ENCODE peak calls at places on chromosomes 3 and 15, in nine cellular contexts. E is central memory CD4-positive, alpha-beta T cell; W is stimulated activated CD8-positive, alpha-beta memory T cell treated with anti-CD3 and anti-CD28 coated beads, Interleukin-15, amount 100 ng/mL, for 48 hours; I is left cardiac atrium; V is Peyer's patch; A is erythroblast; F is NCI-H774; C is T-helper 1 cell; H is HFFc6. U is an unnamed sample.
A peak's percentile ranks its signal among the peaks of the same experiment; 100 is the strongest.

GRCh38 chr15:50452927-50453326 is 28.7 kb downstream of the USP8 start:
- DNase-seq in E (no peak), W (no peak), I (no peak), V (no peak), A (no peak), F (no peak), C (no peak), H (no peak), U (no peak)

GRCh38 chr3:52507359-52507758 is 12.2 kb downstream of the STAB1 start:
- DNase-seq in E (no peak), W (no peak), I (no peak), V (no peak), A (no peak), F (no peak), C (no peak), H (peak; percentile 75), U (no peak)

GRCh38 chr15:59186501-59186900 is 20.1 kb upstream of the LDHAL6B start:
- DNase-seq in E (no peak), W (no peak), I (no peak), V (no peak), A (no peak), F (no peak), C (no peak), H (peak; percentile 34), U (no peak)

GRCh38 chr15:98996169-98996568 is 11.4 kb downstream of the PGPEP1L start:
- DNase-seq in E (no peak), W (no peak), I (no peak), V (no peak), A (no peak), F (no peak), C (no peak), H (no peak), U (no peak)

GRCh38 chr3:126676919-126677705 is 22.2 kb upstream of the TXNRD3 start:
- DNase-seq in E (no peak), W (no peak), I (no peak), V (no peak), A (no peak), F (no peak), C (no peak), H (peak; percentile 68), U (no peak)

GRCh38 chr3:59056706-59057105 is 6.9 kb upstream of the CFAP20DC start:
- DNase-seq in E (no peak), W (no peak), I (no peak), V (no peak), A (no peak), F (no peak), C (no peak), H (peak; percentile 33), U (no peak)

GRCh38 chr3:28485164-28485563 is 136.5 kb upstream of the AZI2 start:
- DNase-seq in E (no peak), W (no peak), I (no peak), V (no peak), A (no peak), F (no peak), C (no peak), H (no peak), U (no peak)

GRCh38 chr3:196012481-196012880 is 69.4 kb downstream of the TFRC start:
- DNase-seq in E (no peak), W (no peak), I (no peak), V (no peak), A (no peak), F (no peak), C (no peak), H (peak; percentile 15), U (no peak)

GRCh38 chr15:58275785-58276184 is 137.6 kb downstream of the AQP9 start:
- DNase-seq in E (no peak), W (no peak), I (no peak), V (no peak), A (no peak), F (no peak), C (no peak), H (no peak), U (no peak)

GRCh38 chr15:31341036-31341435 is 14.4 kb downstream of the KLF13 start:
- DNase-seq in E (no peak), W (no peak), I (no peak), V (no peak), A (no peak), F (no peak), C (no peak), H (no peak), U (no peak)

GRCh38 chr3:64143399-64144130 is 81.7 kb downstream of the PRICKLE2 start:
- DNase-seq in E (no peak), W (no peak), I (no peak), V (no peak), A (no peak), F (no peak), C (no peak), H (peak; percentile 83), U (no peak)

GRCh38 chr3:134598813-134599563 is 51.8 kb downstream of the KY start:
- DNase-seq in E (no peak), W (no peak), I (no peak), V (no peak), A (no peak), F (no peak), C (no peak), H (no peak), U (no peak)

GRCh38 chr3:184230081-184230602 is 757 bp downstream of the VWA5B2 start:
- DNase-seq in E (no peak), W (no peak), I (no peak), V (no peak), A (peak; percentile 58), F (peak; percentile 47), C (no peak), H (no peak), U (no peak)

GRCh38 chr15:90617668-90618097 is 88.0 kb downstream of the CRTC3 start:
- DNase-seq in E (no peak), W (no peak), I (no peak), V (no peak), A (peak; percentile 50), F (no peak), C (no peak), H (no peak), U (no peak)

GRCh38 chr15:34951993-34952392 is 17.5 kb downstream of the AQR start:
- DNase-seq in E (no peak), W (no peak), I (no peak), V (no peak), A (no peak), F (no peak), C (no peak), H (peak; percentile 13), U (no peak)

GRCh38 chr15:43769584-43770228 is 7.1 kb downstream of the ELL3 start:
- DNase-seq in E (peak; percentile 48), W (no peak), I (peak; percentile 59), V (peak; percentile 72), A (peak; percentile 82), F (peak; percentile 9), C (peak; percentile 57), H (peak; percentile 49), U (no peak)

GRCh38 chr3:127304121-127304744 is 16.4 kb upstream of the PRR20G start:
- DNase-seq in E (no peak), W (no peak), I (no peak), V (no peak), A (no peak), F (peak; percentile 90), C (no peak), H (no peak), U (no peak)

GRCh38 chr3:127032296-127032990 is 49.5 kb downstream of the PLXNA1 start:
- DNase-seq in E (no peak), W (no peak), I (no peak), V (no peak), A (no peak), F (no peak), C (no peak), H (no peak), U (no peak)

GRCh38 chr3:176741648-176742047 is 455.6 kb downstream of the TBL1XR1 start:
- DNase-seq in E (no peak), W (no peak), I (no peak), V (no peak), A (no peak), F (no peak), C (no peak), H (no peak), U (no peak)

GRCh38 chr3:71253169-71253568 is 330.4 kb downstream of the FOXP1 start:
- DNase-seq in E (no peak), W (no peak), I (no peak), V (no peak), A (no peak), F (no peak), C (no peak), H (no peak), U (no peak)

GRCh38 chr3:174883881-174884675 is 24.9 kb downstream of the NAALADL2 start:
- DNase-seq in E (no peak), W (no peak), I (no peak), V (no peak), A (no peak), F (no peak), C (no peak), H (no peak), U (no peak)

GRCh38 chr3:188106454-188106853 is 47.5 kb upstream of the LPP start:
- DNase-seq in E (no peak), W (no peak), I (no peak), V (no peak), A (no peak), F (no peak), C (no peak), H (no peak), U (no peak)

GRCh38 chr15:69140306-69140705 is 20.1 kb upstream of the GLCE start:
- DNase-seq in E (no peak), W (no peak), I (no peak), V (no peak), A (no peak), F (no peak), C (no peak), H (no peak), U (no peak)

GRCh38 chr15:64851503-64851840 is 9.8 kb downstream of the PLEKHO2 start:
- DNase-seq in E (no peak), W (no peak), I (no peak), V (no peak), A (no peak), F (no peak), C (no peak), H (peak; percentile 79), U (no peak)

GRCh38 chr15:97978408-97979130 is 18.1 kb downstream of the ARRDC4 start:
- DNase-seq in E (no peak), W (no peak), I (no peak), V (no peak), A (peak; percentile 36), F (no peak), C (no peak), H (no peak), U (no peak)

GRCh38 chr15:48084759-48085420 is 35.9 kb upstream of the SLC24A5 start:
- DNase-seq in E (no peak), W (no peak), I (no peak), V (no peak), A (peak; percentile 7), F (peak; percentile 10), C (no peak), H (peak; percentile 25), U (no peak)

GRCh38 chr15:95365615-95366107 is 964.8 kb upstream of the NR2F2 start:
- DNase-seq in E (no peak), W (no peak), I (peak; percentile 51), V (no peak), A (no peak), F (no peak), C (no peak), H (no peak), U (no peak)

GRCh38 chr3:134291300-134292254 is 40.9 kb upstream of the RYK start:
- DNase-seq in E (no peak), W (no peak), I (peak; percentile 84), V (no peak), A (peak; percentile 61), F (no peak), C (no peak), H (peak; percentile 65), U (no peak)

GRCh38 chr3:113638910-113639309 is 57.5 kb downstream of the USF3 start:
- DNase-seq in E (no peak), W (no peak), I (no peak), V (no peak), A (no peak), F (no peak), C (no peak), H (no peak), U (no peak)

GRCh38 chr3:4419386-4419785 is 47.7 kb downstream of the SUMF1 start:
- DNase-seq in E (no peak), W (no peak), I (no peak), V (no peak), A (no peak), F (no peak), C (no peak), H (no peak), U (no peak)